ENCODE peak calls at places on chromosomes 5 and 9, in four cellular contexts. A, W, C and N are unnamed samples.

GRCh38 chr9:3043369-3043768 is 199.5 kb upstream of the PUM3 start:
- DNase-seq in A (no peak), W (no peak), C (peak; percentile 52), N (peak; percentile 68)

GRCh38 chr5:151213803-151214613 is 9.9 kb downstream of the CCDC69 start:
- DNase-seq in A (peak; percentile 86), W (peak; percentile 26), C (no peak), N (peak; percentile 78)

GRCh38 chr5:59496524-59497134 is 396.9 kb downstream of the PDE4D start:
- DNase-seq in A (no peak), W (no peak), C (no peak), N (peak; percentile 36)

GRCh38 chr5:107404595-107405366 is 266.0 kb downstream of the EFNA5 start:
- DNase-seq in A (no peak), W (no peak), C (no peak), N (no peak)

GRCh38 chr5:151101151-151101550 is 20.3 kb upstream of the TNIP1 start:
- DNase-seq in A (no peak), W (no peak), C (no peak), N (no peak)

GRCh38 chr9:121698627-121699270 is 47.3 kb downstream of the DAB2IP start:
- DNase-seq in A (no peak), W (no peak), C (no peak), N (peak; percentile 21)

GRCh38 chr9:16442622-16443021 is 427.8 kb downstream of the BNC2 start:
- DNase-seq in A (no peak), W (no peak), C (peak; percentile 66), N (peak; percentile 84)

GRCh38 chr5:93053825-93054224 is 527.2 kb downstream of the NR2F1-AS1 start:
- DNase-seq in A (no peak), W (no peak), C (peak; percentile 44), N (peak; percentile 88)

GRCh38 chr5:78653031-78653430 is 4.5 kb upstream of the LHFPL2 start:
- DNase-seq in A (no peak), W (no peak), C (no peak), N (no peak)

GRCh38 chr5:56698463-56699381 is 116.6 kb upstream of the MAP3K1 start:
- DNase-seq in A (no peak), W (no peak), C (peak; percentile 14), N (peak; percentile 57)

GRCh38 chr5:145856285-145856818 is 16.5 kb downstream of the GRXCR2 start:
- DNase-seq in A (no peak), W (no peak), C (peak; percentile 63), N (peak; percentile 74)

GRCh38 chr5:24110019-24110615 is 534.7 kb downstream of the CDH10 start:
- DNase-seq in A (no peak), W (peak; percentile 56), C (peak; percentile 13), N (peak; percentile 26)

GRCh38 chr5:170523129-170523497 is 19.3 kb downstream of the KCNIP1 start:
- DNase-seq in A (no peak), W (no peak), C (peak; percentile 29), N (no peak)

GRCh38 chr9:4055055-4055454 is 244.8 kb downstream of the GLIS3 start:
- DNase-seq in A (no peak), W (no peak), C (no peak), N (no peak)

GRCh38 chr9:38215465-38215864 is 146.4 kb upstream of the SHB start:
- DNase-seq in A (no peak), W (no peak), C (no peak), N (no peak)

GRCh38 chr5:80182802-80183645 is 72.8 kb downstream of the SERINC5 start:
- DNase-seq in A (no peak), W (no peak), C (no peak), N (no peak)

GRCh38 chr5:10306806-10307205 is 896 bp downstream of the CMBL start:
- DNase-seq in A (no peak), W (no peak), C (no peak), N (no peak)

GRCh38 chr9:134992755-134993124 is 75.0 kb upstream of the FCN1 start:
- DNase-seq in A (no peak), W (no peak), C (no peak), N (no peak)

GRCh38 chr5:88863523-88863922 is 19.5 kb downstream of the MEF2C start:
- DNase-seq in A (no peak), W (no peak), C (no peak), N (no peak)

GRCh38 chr5:1359713-1360112 is 14.8 kb upstream of the CLPTM1L start:
- DNase-seq in A (no peak), W (no peak), C (no peak), N (no peak)

GRCh38 chr9:1454980-1455367 is 404.8 kb downstream of the DMRT2 start:
- DNase-seq in A (no peak), W (no peak), C (no peak), N (no peak)